ENCODE peak calls at places on chromosomes 7 and 10, in five cellular contexts. One of them, this sample, is unnamed.
A peak's percentile ranks its signal among the peaks of the same experiment; 100 is the strongest.

GRCh38 chr7:151845412-151846205 is 31.3 kb downstream of the PRKAG2 start:
- DNase-seq in HFFc6: no peak
- DNase-seq in T-helper 2 cell: no peak
- DNase-seq in breast epithelium: no peak
- DNase-seq in endothelial cell of umbilical vein: no peak
- DNase-seq in this sample: no peak

GRCh38 chr10:43209064-43209455 is 57.8 kb downstream of the RASGEF1A start:
- DNase-seq in breast epithelium: peak; percentile 47
- DNase-seq in HFFc6: no peak
- DNase-seq in T-helper 2 cell: no peak
- DNase-seq in endothelial cell of umbilical vein: no peak
- DNase-seq in this sample: no peak

GRCh38 chr7:12133865-12134264 is 77.2 kb upstream of the TMEM106B start:
- DNase-seq in endothelial cell of umbilical vein: no peak
- DNase-seq in HFFc6: no peak
- DNase-seq in breast epithelium: no peak
- DNase-seq in T-helper 2 cell: no peak
- DNase-seq in this sample: no peak

GRCh38 chr7:74044366-74045350 is 16.7 kb downstream of the ELN start:
- DNase-seq in T-helper 2 cell: no peak
- DNase-seq in endothelial cell of umbilical vein: no peak
- DNase-seq in breast epithelium: no peak
- DNase-seq in HFFc6: no peak
- DNase-seq in this sample: no peak

GRCh38 chr10:114613237-114613979 is 44.7 kb downstream of the ABLIM1 start:
- DNase-seq in T-helper 2 cell: no peak
- DNase-seq in breast epithelium: no peak
- DNase-seq in HFFc6: no peak
- DNase-seq in endothelial cell of umbilical vein: peak; percentile 32
- DNase-seq in this sample: no peak

GRCh38 chr7:21771906-21772610 is 173.6 kb downstream of the CDCA7L start:
- DNase-seq in HFFc6: no peak
- DNase-seq in breast epithelium: no peak
- DNase-seq in T-helper 2 cell: no peak
- DNase-seq in endothelial cell of umbilical vein: peak; percentile 20
- DNase-seq in this sample: no peak

GRCh38 chr7:99040104-99040958 is 103.6 kb downstream of the SMURF1 start:
- DNase-seq in endothelial cell of umbilical vein: peak; percentile 89
- DNase-seq in breast epithelium: peak; percentile 77
- DNase-seq in HFFc6: peak; percentile 77
- DNase-seq in T-helper 2 cell: peak; percentile 36
- DNase-seq in this sample: peak; percentile 67

GRCh38 chr7:142299226-142299625 is 41.4 kb upstream of the PRSS58 start:
- DNase-seq in breast epithelium: no peak
- DNase-seq in endothelial cell of umbilical vein: no peak
- DNase-seq in HFFc6: no peak
- DNase-seq in T-helper 2 cell: no peak
- DNase-seq in this sample: no peak

GRCh38 chr7:150322114-150322832 is 882 bp upstream of the LRRC61 start:
- DNase-seq in endothelial cell of umbilical vein: no peak
- DNase-seq in HFFc6: no peak
- DNase-seq in breast epithelium: no peak
- DNase-seq in T-helper 2 cell: peak; percentile 23
- DNase-seq in this sample: no peak

GRCh38 chr7:148697256-148697841 is 1.4 kb upstream of the CUL1 start:
- DNase-seq in endothelial cell of umbilical vein: peak; percentile 80
- DNase-seq in HFFc6: peak; percentile 45
- DNase-seq in T-helper 2 cell: peak; percentile 26
- DNase-seq in breast epithelium: no peak
- DNase-seq in this sample: no peak

GRCh38 chr10:27369832-27370231 is 129.2 kb upstream of the ACBD5 start:
- DNase-seq in HFFc6: no peak
- DNase-seq in endothelial cell of umbilical vein: peak; percentile 16
- DNase-seq in T-helper 2 cell: no peak
- DNase-seq in breast epithelium: no peak
- DNase-seq in this sample: no peak

GRCh38 chr7:101858437-101859385 is 41.3 kb downstream of the CUX1 start:
- DNase-seq in endothelial cell of umbilical vein: no peak
- DNase-seq in breast epithelium: no peak
- DNase-seq in T-helper 2 cell: no peak
- DNase-seq in HFFc6: no peak
- DNase-seq in this sample: no peak

GRCh38 chr10:49651039-49651835 is 28.2 kb upstream of the C10orf53 start:
- DNase-seq in T-helper 2 cell: no peak
- DNase-seq in endothelial cell of umbilical vein: no peak
- DNase-seq in HFFc6: no peak
- DNase-seq in breast epithelium: no peak
- DNase-seq in this sample: no peak

GRCh38 chr10:96556003-96556402 is 30.8 kb downstream of the TM9SF3 start:
- DNase-seq in T-helper 2 cell: no peak
- DNase-seq in breast epithelium: no peak
- DNase-seq in endothelial cell of umbilical vein: peak; percentile 24
- DNase-seq in HFFc6: peak; percentile 25
- DNase-seq in this sample: no peak

GRCh38 chr7:106166651-106167342 is 54.7 kb upstream of the SYPL1 start:
- DNase-seq in T-helper 2 cell: peak; percentile 13
- DNase-seq in endothelial cell of umbilical vein: peak; percentile 69
- DNase-seq in breast epithelium: no peak
- DNase-seq in HFFc6: peak; percentile 59
- DNase-seq in this sample: peak; percentile 32

GRCh38 chr7:49805686-49806085 is 32.2 kb downstream of the VWC2 start:
- DNase-seq in HFFc6: no peak
- DNase-seq in breast epithelium: no peak
- DNase-seq in T-helper 2 cell: no peak
- DNase-seq in endothelial cell of umbilical vein: no peak
- DNase-seq in this sample: no peak

This sample was measured in DMS 273 treated with DMSO at 0.1 percent for 48 hours.